ENCODE peak calls at places on chromosomes 13 and 19, in ten cellular contexts. J is CD8-positive, alpha-beta memory T cell; U is glutamatergic neuron; X is cardiac fibroblast; E is skeletal muscle cell; O is foreskin keratinocyte; R is ACHN; Y is ecto neural progenitor cell; Q is H7; M is heart left ventricle. C is an unnamed sample.

GRCh38 chr13:74132152-74132767 is 1.9 kb downstream of the KLF12 start:
- DNase-seq in J (peak), E (no peak), Q (no peak), M (no peak), U (no peak), O (no peak), Y (no peak), R (peak), X (peak), C (no peak)

GRCh38 chr19:50830266-50831025 is 2.9 kb downstream of the KLK15 start:
- DNase-seq in Y (no peak), J (no peak), Q (no peak), X (no peak), E (no peak), M (no peak), R (no peak), U (no peak), O (no peak), C (no peak)

GRCh38 chr19:33250500-33250899 is 24.9 kb upstream of the SLC7A10 start:
- DNase-seq in R (no peak), U (no peak), M (no peak), E (no peak), Q (no peak), J (no peak), Y (no peak), X (no peak), O (no peak), C (no peak)

GRCh38 chr19:43560687-43561086 is 14.6 kb downstream of the XRCC1 start:
- DNase-seq in O (no peak), R (peak), X (peak), E (peak), Y (no peak), Q (peak), M (no peak), J (no peak), U (peak), C (no peak)

GRCh38 chr19:10418281-10419199 is 1.8 kb upstream of the PDE4A start:
- DNase-seq in M (no peak), X (no peak), R (no peak), O (no peak), Y (peak), J (no peak), E (no peak), U (no peak), Q (peak), C (no peak)

GRCh38 chr13:98598043-98598442 is 21.1 kb upstream of the STK24 start:
- DNase-seq in R (no peak), X (peak), Y (no peak), J (no peak), O (no peak), U (no peak), E (no peak), M (no peak), Q (peak), C (no peak)

GRCh38 chr19:6065685-6066365 is 44.5 kb downstream of the RFX2 start:
- DNase-seq in X (peak), M (no peak), R (peak), O (peak), E (no peak), U (no peak), Q (peak), J (peak), Y (peak), C (no peak)

GRCh38 chr13:109840201-109840892 is 54.0 kb upstream of the IRS2 start:
- DNase-seq in M (no peak), Y (peak), E (peak), J (no peak), U (no peak), Q (no peak), X (peak), O (peak), R (peak), C (no peak)

GRCh38 chr13:35499131-35500051 is 22.9 kb upstream of the MAB21L1 start:
- DNase-seq in J (no peak), M (no peak), R (no peak), X (no peak), O (no peak), E (no peak), Q (no peak), U (no peak), Y (no peak), C (no peak)

GRCh38 chr13:98785968-98786367 is 33.5 kb upstream of the SLC15A1 start:
- DNase-seq in Q (no peak), M (no peak), J (no peak), R (no peak), U (no peak), Y (no peak), X (no peak), E (no peak), O (no peak), C (no peak)

GRCh38 chr13:60620611-60621395 is 223.8 kb downstream of the TDRD3 start:
- DNase-seq in E (no peak), X (no peak), R (no peak), U (no peak), O (no peak), Q (no peak), Y (no peak), J (no peak), M (no peak), C (no peak)

GRCh38 chr19:50629801-50630200 is 9.9 kb downstream of the SYT3 start:
- DNase-seq in Q (peak), X (no peak), E (no peak), J (no peak), Y (no peak), O (no peak), U (no peak), R (no peak), M (no peak), C (no peak)

GRCh38 chr19:55309437-55309836 is 15.7 kb downstream of the TMEM150B start:
- DNase-seq in Q (no peak), U (no peak), J (no peak), X (no peak), Y (no peak), E (no peak), M (no peak), R (no peak), O (no peak), C (no peak)

GRCh38 chr19:6271721-6272410 is 7.9 kb downstream of the MLLT1 start:
- DNase-seq in Q (peak), Y (no peak), U (no peak), R (no peak), M (peak), O (no peak), X (peak), E (no peak), J (no peak), C (peak)

GRCh38 chr13:23574421-23574820 is 4.2 kb downstream of the TNFRSF19 start:
- DNase-seq in O (no peak), U (no peak), M (no peak), Y (no peak), J (no peak), Q (no peak), E (no peak), R (no peak), X (no peak), C (no peak)

GRCh38 chr13:41502676-41503075 is 45.3 kb downstream of the RGCC start:
- DNase-seq in E (no peak), U (no peak), J (peak), M (no peak), O (no peak), Q (no peak), Y (no peak), R (no peak), X (no peak), C (no peak)

GRCh38 chr13:98083507-98083906 is 59.4 kb upstream of the FARP1 start:
- DNase-seq in R (peak), Y (no peak), M (no peak), O (peak), U (no peak), X (peak), E (peak), Q (no peak), J (no peak), C (no peak)

GRCh38 chr13:30656178-30656577 is 38.5 kb downstream of the USPL1 start:
- DNase-seq in U (no peak), O (no peak), Q (no peak), R (no peak), E (no peak), X (no peak), Y (no peak), M (no peak), J (no peak), C (no peak)

GRCh38 chr13:113151745-113152707 is 6.4 kb upstream of the PROZ start:
- DNase-seq in M (no peak), Q (peak), O (no peak), R (no peak), U (no peak), Y (peak), E (peak), X (peak), J (peak), C (peak)

GRCh38 chr13:111541345-111541744 is 220.9 kb downstream of the TEX29 start:
- DNase-seq in M (no peak), Q (no peak), E (no peak), Y (no peak), J (no peak), R (no peak), U (no peak), X (no peak), O (no peak), C (no peak)

GRCh38 chr13:79405501-79405830 is 589 bp downstream of the RBM26 start:
- DNase-seq in X (no peak), J (no peak), Q (no peak), M (no peak), O (no peak), U (no peak), E (no peak), R (no peak), Y (no peak), C (no peak)

GRCh38 chr19:50820549-50821247 is 2.9 kb downstream of the KLK1 start:
- DNase-seq in Y (no peak), Q (peak), R (no peak), X (no peak), J (no peak), M (peak), E (no peak), O (no peak), U (peak), C (no peak)

GRCh38 chr13:57641071-57641470 is 9.5 kb downstream of the PCDH17 start:
- DNase-seq in M (no peak), O (no peak), Q (no peak), X (no peak), Y (no peak), J (no peak), U (no peak), E (no peak), R (no peak), C (no peak)

GRCh38 chr19:23512151-23512925 is 117.1 kb upstream of the ZNF91 start:
- DNase-seq in O (no peak), Y (no peak), Q (no peak), M (no peak), R (no peak), J (no peak), U (no peak), X (no peak), E (no peak), C (no peak)

GRCh38 chr19:11444059-11444458 is 8.6 kb downstream of the PRKCSH start:
- DNase-seq in E (no peak), Q (no peak), O (peak), Y (no peak), X (no peak), R (no peak), U (no peak), M (no peak), J (no peak), C (no peak)